ENCODE peak calls at places on chromosomes 13 and 19, in eight cellular contexts. X is fibroblast of mammary gland, H is fibroblast of the aortic adventitia, V is fibroblast of lung, E is AG04449, L is transverse colon, S is bronchial epithelial cell, U is PC-9. Q is an unnamed sample.

GRCh38 chr13:112617754-112618375 is 29.9 kb upstream of the TUBGCP3 start:
- DNase-seq in L (no peak), V (no peak), X (no peak), S (no peak), U (no peak), E (no peak), H (no peak), Q (no peak)

GRCh38 chr13:97911311-97912138 is 42.0 kb upstream of the IPO5 start:
- DNase-seq in S (peak; percentile 34), L (no peak), U (peak; percentile 41), E (no peak), X (peak; percentile 65), V (no peak), H (peak; percentile 15), Q (no peak)

GRCh38 chr13:51066091-51066831 is 44.8 kb downstream of the C13orf42 start:
- DNase-seq in U (no peak), H (no peak), S (no peak), X (no peak), E (no peak), L (no peak), V (no peak), Q (no peak)

GRCh38 chr13:78137404-78138142 is 218.9 kb upstream of the EDNRB start:
- DNase-seq in X (peak; percentile 74), L (no peak), S (peak; percentile 66), E (peak; percentile 14), H (peak; percentile 80), U (no peak), V (peak; percentile 78), Q (peak; percentile 49)

GRCh38 chr19:35077411-35078223 is 36.1 kb downstream of the HPN start:
- DNase-seq in E (no peak), V (no peak), S (no peak), U (no peak), L (no peak), H (no peak), X (no peak), Q (no peak)

GRCh38 chr13:60448907-60449510 is 52.0 kb downstream of the TDRD3 start:
- DNase-seq in V (peak; percentile 76), S (peak; percentile 63), U (peak; percentile 58), X (peak; percentile 72), E (peak; percentile 12), L (no peak), H (peak; percentile 81), Q (peak; percentile 15)

GRCh38 chr19:5452594-5453565 is 2.3 kb upstream of the ZNRF4 start:
- DNase-seq in L (no peak), S (peak; percentile 14), E (no peak), H (no peak), V (no peak), U (no peak), X (peak; percentile 37), Q (no peak)

GRCh38 chr13:99935772-99936171 is 35.8 kb downstream of the ZIC5 start:
- DNase-seq in X (no peak), V (no peak), H (no peak), L (no peak), S (no peak), E (no peak), U (no peak), Q (no peak)

GRCh38 chr19:54521022-54521859 is 18.6 kb downstream of the LAIR2 start:
- DNase-seq in H (no peak), X (no peak), S (no peak), L (no peak), V (no peak), E (no peak), U (no peak), Q (no peak)

GRCh38 chr13:29887030-29887557 is 36.7 kb upstream of the UBL3 start:
- DNase-seq in H (no peak), X (no peak), L (no peak), S (no peak), E (no peak), V (no peak), U (no peak), Q (no peak)

GRCh38 chr13:76812206-76812882 is 73.9 kb downstream of the KCTD12 start:
- DNase-seq in U (no peak), H (peak; percentile 91), S (no peak), V (peak; percentile 65), L (no peak), X (peak; percentile 92), E (no peak), Q (no peak)

GRCh38 chr13:105196052-105196451 is 1339.4 kb downstream of the EFNB2 start:
- DNase-seq in X (no peak), V (peak; percentile 39), S (peak; percentile 63), U (peak; percentile 58), L (no peak), H (peak; percentile 1), E (peak; percentile 53), Q (no peak)

GRCh38 chr13:69287050-69287698 is 820.5 kb upstream of the ATXN8OS start:
- DNase-seq in H (no peak), X (no peak), E (no peak), U (no peak), L (no peak), S (no peak), V (no peak), Q (no peak)

GRCh38 chr19:33298146-33298911 is 4.0 kb downstream of the CEBPA start:
- DNase-seq in U (peak; percentile 46), S (peak; percentile 82), X (no peak), V (no peak), E (no peak), L (peak; percentile 9), H (no peak), Q (no peak)

GRCh38 chr13:52105841-52106240 is 23.0 kb downstream of the NEK5 start:
- DNase-seq in V (no peak), L (no peak), S (no peak), E (no peak), U (no peak), H (no peak), X (no peak), Q (no peak)
- TF ChIP-seq CTCF in V (no peak), L (no peak), S (no peak), E (no peak), U (no peak), H (no peak), X (no peak), Q (no peak)

GRCh38 chr19:18607222-18608101 is 863 bp upstream of the CRLF1 start:
- DNase-seq in U (no peak), V (no peak), S (no peak), L (no peak), E (no peak), H (no peak), X (no peak), Q (no peak)
- H3K4me3 ChIP-seq in U (peak overlapping the region; percentile 53), V (peak overlapping the region; percentile 17), S (peak overlapping the region; percentile 4), L (peak overlapping the region; percentile 20), E (no peak overlapping the region), H (peak overlapping the region; percentile 28), X (no peak overlapping the region), Q (no peak overlapping the region)

DNA sequence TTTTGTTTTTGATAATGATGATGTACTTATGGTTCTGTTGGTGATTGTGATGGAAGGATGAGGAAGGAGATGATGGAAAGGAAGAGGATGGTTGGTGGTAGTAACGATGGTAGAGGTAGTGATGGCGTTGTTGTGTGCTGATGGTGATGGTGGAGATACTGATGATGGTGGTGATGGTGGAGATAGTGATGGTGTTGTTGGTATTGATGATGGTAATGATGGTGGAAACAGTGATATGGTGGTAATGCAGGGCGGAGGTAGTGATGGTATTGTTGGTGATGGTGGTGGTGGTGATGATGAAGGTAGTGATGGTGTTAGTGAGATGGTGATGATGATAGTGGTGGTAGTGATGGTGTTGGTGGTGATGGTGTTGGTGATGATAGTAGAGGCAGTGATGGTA is 12.7 kb downstream of the CLEC17A start:
- DNase-seq in X (no peak), E (no peak), S (no peak), H (no peak), V (no peak), U (no peak), L (no peak), Q (no peak)
- TF ChIP-seq CTCF in X (no peak), E (no peak), S (no peak), H (no peak), V (no peak), U (no peak), L (no peak), Q (no peak)

DNA sequence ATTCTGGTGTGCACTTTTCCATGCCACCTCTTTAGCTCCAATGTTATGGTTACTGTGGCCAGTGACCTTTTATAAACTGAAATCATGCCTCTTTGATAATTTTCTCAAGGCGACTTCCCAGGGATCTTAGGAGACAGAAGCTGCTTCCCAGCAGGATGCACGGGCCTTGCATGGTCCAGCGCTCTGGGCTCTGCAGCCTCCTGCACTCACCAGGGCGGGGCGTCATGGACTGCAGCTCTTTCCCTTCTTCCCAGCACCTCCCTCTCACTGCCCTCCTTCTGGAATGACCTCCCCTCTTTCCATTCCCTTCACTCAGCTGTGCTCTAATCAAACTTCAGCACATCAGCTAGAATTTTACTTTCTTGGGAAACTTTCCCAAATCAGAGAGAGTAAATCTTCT is 318.3 kb downstream of the IRS2 start:
- DNase-seq in V (no peak), H (no peak), E (no peak), U (no peak), X (no peak), L (no peak), S (no peak), Q (no peak)
- H3K4me3 ChIP-seq in V (no peak overlapping the region), H (no peak overlapping the region), E (no peak overlapping the region), U (no peak overlapping the region), X (no peak overlapping the region), L (no peak overlapping the region), S (no peak overlapping the region), Q (no peak overlapping the region)

GRCh38 chr19:52993342-52994178 is 20.2 kb upstream of the ERVV-1 start:
- DNase-seq in E (no peak), X (peak; percentile 77), H (peak; percentile 78), S (peak; percentile 53), U (peak; percentile 77), L (peak; percentile 86), V (peak; percentile 84), Q (peak; percentile 55)
- TF ChIP-seq CTCF in E (peak; percentile 58), X (peak; percentile 18), H (peak; percentile 53), S (peak; percentile 41), U (peak; percentile 87), L (peak; percentile 56), V (peak; percentile 16), Q (peak; percentile 53)

GRCh38 chr13:23430664-23431063 is 2.8 kb downstream of the SACS start:
- DNase-seq in L (no peak), V (no peak), X (no peak), S (no peak), E (no peak), H (no peak), U (no peak), Q (no peak)
- H3K4me3 ChIP-seq in L (no peak overlapping the region), V (no peak overlapping the region), X (no peak overlapping the region), S (no peak overlapping the region), E (no peak overlapping the region), H (no peak overlapping the region), U (no peak overlapping the region), Q (no peak overlapping the region)

Q was measured in AG04450.